ENCODE peak calls at places on chromosomes 1 and 21, in four cellular contexts. One of them, this sample, is unnamed.
A peak's percentile ranks its signal among the peaks of the same experiment; 100 is the strongest.

GRCh38 chr1:22643381-22643780 is at the start of gene C1QC:
- ATAC-seq in activated T-cell treated with anti-CD3 and anti-CD28 coated beads, Interleukin-2, amount 50 U/mL, for 4 hours: no peak
- ATAC-seq in T-helper 17 cell: no peak
- ATAC-seq in PC-3: no peak
- ATAC-seq in this sample: no peak

GRCh38 chr1:229819091-229819490 is 193.0 kb downstream of the URB2 start:
- ATAC-seq in activated T-cell treated with anti-CD3 and anti-CD28 coated beads, Interleukin-2, amount 50 U/mL, for 4 hours: no peak
- ATAC-seq in T-helper 17 cell: no peak
- ATAC-seq in PC-3: no peak
- ATAC-seq in this sample: no peak

GRCh38 chr1:206517784-206518183 is 10.5 kb downstream of the RASSF5 start:
- ATAC-seq in activated T-cell treated with anti-CD3 and anti-CD28 coated beads, Interleukin-2, amount 50 U/mL, for 4 hours: no peak
- ATAC-seq in T-helper 17 cell: no peak
- ATAC-seq in PC-3: no peak
- ATAC-seq in this sample: no peak

GRCh38 chr21:46517361-46517760 is 58.7 kb downstream of the DIP2A start:
- ATAC-seq in activated T-cell treated with anti-CD3 and anti-CD28 coated beads, Interleukin-2, amount 50 U/mL, for 4 hours: no peak
- ATAC-seq in T-helper 17 cell: no peak
- ATAC-seq in PC-3: no peak
- ATAC-seq in this sample: no peak

GRCh38 chr1:184031127-184032107 is 6.1 kb downstream of the COLGALT2 start:
- ATAC-seq in activated T-cell treated with anti-CD3 and anti-CD28 coated beads, Interleukin-2, amount 50 U/mL, for 4 hours: no peak
- ATAC-seq in T-helper 17 cell: no peak
- ATAC-seq in PC-3: no peak
- ATAC-seq in this sample: no peak

GRCh38 chr1:179121159-179121938 is 39.5 kb downstream of the TOR3A start:
- ATAC-seq in activated T-cell treated with anti-CD3 and anti-CD28 coated beads, Interleukin-2, amount 50 U/mL, for 4 hours: peak; percentile 55
- ATAC-seq in T-helper 17 cell: no peak
- ATAC-seq in PC-3: peak; percentile 12
- ATAC-seq in this sample: no peak

GRCh38 chr21:14542638-14543037 is 3.5 kb downstream of the SAMSN1 start:
- ATAC-seq in activated T-cell treated with anti-CD3 and anti-CD28 coated beads, Interleukin-2, amount 50 U/mL, for 4 hours: no peak
- ATAC-seq in T-helper 17 cell: no peak
- ATAC-seq in PC-3: no peak
- ATAC-seq in this sample: no peak

GRCh38 chr1:212271234-212271633 is 14.0 kb upstream of the PPP2R5A start:
- ATAC-seq in activated T-cell treated with anti-CD3 and anti-CD28 coated beads, Interleukin-2, amount 50 U/mL, for 4 hours: no peak
- ATAC-seq in T-helper 17 cell: no peak
- ATAC-seq in PC-3: no peak
- ATAC-seq in this sample: no peak

GRCh38 chr1:235199441-235199840 is 38.4 kb upstream of the RBM34 start:
- ATAC-seq in activated T-cell treated with anti-CD3 and anti-CD28 coated beads, Interleukin-2, amount 50 U/mL, for 4 hours: no peak
- ATAC-seq in T-helper 17 cell: no peak
- ATAC-seq in PC-3: no peak
- ATAC-seq in this sample: no peak

GRCh38 chr21:29448766-29449165 is 150.0 kb downstream of the BACH1 start:
- ATAC-seq in activated T-cell treated with anti-CD3 and anti-CD28 coated beads, Interleukin-2, amount 50 U/mL, for 4 hours: no peak
- ATAC-seq in T-helper 17 cell: no peak
- ATAC-seq in PC-3: no peak
- ATAC-seq in this sample: no peak

GRCh38 chr21:18548249-18548648 is 144.7 kb upstream of the TMPRSS15 start:
- ATAC-seq in activated T-cell treated with anti-CD3 and anti-CD28 coated beads, Interleukin-2, amount 50 U/mL, for 4 hours: no peak
- ATAC-seq in T-helper 17 cell: no peak
- ATAC-seq in PC-3: no peak
- ATAC-seq in this sample: no peak

GRCh38 chr1:4585216-4585615 is 69.2 kb upstream of the AJAP1 start:
- ATAC-seq in activated T-cell treated with anti-CD3 and anti-CD28 coated beads, Interleukin-2, amount 50 U/mL, for 4 hours: no peak
- ATAC-seq in T-helper 17 cell: no peak
- ATAC-seq in PC-3: no peak
- ATAC-seq in this sample: no peak

GRCh38 chr1:33257388-33257758 is 1.1 kb downstream of the ZNF362 start:
- ATAC-seq in activated T-cell treated with anti-CD3 and anti-CD28 coated beads, Interleukin-2, amount 50 U/mL, for 4 hours: no peak
- ATAC-seq in T-helper 17 cell: no peak
- ATAC-seq in PC-3: no peak
- ATAC-seq in this sample: no peak

GRCh38 chr1:34885405-34886247 is 26.1 kb upstream of the SMIM12 start:
- ATAC-seq in activated T-cell treated with anti-CD3 and anti-CD28 coated beads, Interleukin-2, amount 50 U/mL, for 4 hours: peak; percentile 89
- ATAC-seq in T-helper 17 cell: peak; percentile 80
- ATAC-seq in PC-3: no peak
- ATAC-seq in this sample: peak; percentile 75

GRCh38 chr1:87812881-87813577 is 484.3 kb downstream of the LMO4 start:
- ATAC-seq in activated T-cell treated with anti-CD3 and anti-CD28 coated beads, Interleukin-2, amount 50 U/mL, for 4 hours: no peak
- ATAC-seq in T-helper 17 cell: no peak
- ATAC-seq in PC-3: no peak
- ATAC-seq in this sample: peak; percentile 89

GRCh38 chr1:167066333-167067122 is 23.6 kb downstream of the GPA33 start:
- ATAC-seq in activated T-cell treated with anti-CD3 and anti-CD28 coated beads, Interleukin-2, amount 50 U/mL, for 4 hours: peak; percentile 97
- ATAC-seq in T-helper 17 cell: peak; percentile 95
- ATAC-seq in PC-3: peak; percentile 97
- ATAC-seq in this sample: peak; percentile 77

GRCh38 chr21:40143822-40144525 is 276.7 kb downstream of the PCP4 start:
- ATAC-seq in activated T-cell treated with anti-CD3 and anti-CD28 coated beads, Interleukin-2, amount 50 U/mL, for 4 hours: no peak
- ATAC-seq in T-helper 17 cell: no peak
- ATAC-seq in PC-3: peak; percentile 55
- ATAC-seq in this sample: no peak

GRCh38 chr1:229058716-229059115 is 212.2 kb upstream of the RAB4A start:
- ATAC-seq in activated T-cell treated with anti-CD3 and anti-CD28 coated beads, Interleukin-2, amount 50 U/mL, for 4 hours: no peak
- ATAC-seq in T-helper 17 cell: peak; percentile 20
- ATAC-seq in PC-3: no peak
- ATAC-seq in this sample: no peak

GRCh38 chr1:20447794-20448193 is 38.2 kb downstream of the CAMK2N1 start:
- ATAC-seq in activated T-cell treated with anti-CD3 and anti-CD28 coated beads, Interleukin-2, amount 50 U/mL, for 4 hours: no peak
- ATAC-seq in T-helper 17 cell: no peak
- ATAC-seq in PC-3: no peak
- ATAC-seq in this sample: no peak

GRCh38 chr21:42269382-42269781 is 45.8 kb downstream of the TFF3 start:
- ATAC-seq in activated T-cell treated with anti-CD3 and anti-CD28 coated beads, Interleukin-2, amount 50 U/mL, for 4 hours: no peak
- ATAC-seq in T-helper 17 cell: no peak
- ATAC-seq in PC-3: no peak
- ATAC-seq in this sample: no peak

GRCh38 chr1:231387770-231388669 is 34.1 kb downstream of the EGLN1 start:
- ATAC-seq in activated T-cell treated with anti-CD3 and anti-CD28 coated beads, Interleukin-2, amount 50 U/mL, for 4 hours: no peak
- ATAC-seq in T-helper 17 cell: no peak
- ATAC-seq in PC-3: peak; percentile 66
- ATAC-seq in this sample: no peak

GRCh38 chr1:66652556-66652955 is 99.7 kb upstream of the DYNLT5 start:
- ATAC-seq in activated T-cell treated with anti-CD3 and anti-CD28 coated beads, Interleukin-2, amount 50 U/mL, for 4 hours: no peak
- ATAC-seq in T-helper 17 cell: no peak
- ATAC-seq in PC-3: no peak
- ATAC-seq in this sample: no peak